ENCODE peak calls at places on chromosomes 4 and X, in nine cellular contexts. E is cardiac muscle cell; Z is choroid plexus epithelial cell; Y is GM23338; P is CD8-positive, alpha-beta memory T cell; A is mesendoderm; K is A673; F is trophoblast cell; G is tibial nerve. M is an unnamed sample.

GRCh38 chr4:184250795-184251679 is 33.4 kb upstream of the ENPP6 start:
- DNase-seq in E (peak), Z (peak), Y (peak), P (peak), A (peak), K (peak), F (peak), G (no peak), M (no peak)

GRCh38 chr4:65738134-65738533 is 67.8 kb upstream of the EPHA5 start:
- DNase-seq in E (no peak), Z (no peak), Y (no peak), P (no peak), A (no peak), K (no peak), F (no peak), G (no peak), M (no peak)

GRCh38 chr4:10096201-10096975 is 20.2 kb downstream of the WDR1 start:
- DNase-seq in E (no peak), Z (peak), Y (no peak), P (peak), A (no peak), K (no peak), F (peak), G (peak), M (peak)

GRCh38 chrX:41384041-41384705 is 50.2 kb downstream of the DDX3X start:
- DNase-seq in E (no peak), Z (peak), Y (peak), P (no peak), A (peak), K (peak), F (peak), G (peak), M (peak)

GRCh38 chr4:170979736-170980135 is 833.5 kb upstream of the GALNTL6 start:
- DNase-seq in E (no peak), Z (peak), Y (no peak), P (no peak), A (peak), K (no peak), F (no peak), G (no peak), M (no peak)

GRCh38 chrX:373641-374471 is 12.9 kb downstream of the PPP2R3B start:
- DNase-seq in E (peak), Z (peak), Y (peak), P (peak), A (peak), K (peak), F (peak), G (no peak), M (no peak)

GRCh38 chrX:53440631-53441517 is 6.7 kb upstream of the HSD17B10 start:
- DNase-seq in E (no peak), Z (peak), Y (peak), P (no peak), A (no peak), K (peak), F (peak), G (peak), M (peak)

GRCh38 chrX:2595258-2595657 is 94.5 kb upstream of the DHRSX start:
- DNase-seq in E (no peak), Z (no peak), Y (no peak), P (no peak), A (no peak), K (no peak), F (no peak), G (no peak), M (no peak)

GRCh38 chr4:156378053-156378665 is 424.5 kb upstream of the CTSO start:
- DNase-seq in E (peak), Z (peak), Y (peak), P (no peak), A (peak), K (peak), F (peak), G (no peak), M (no peak)

GRCh38 chrX:46710425-46710824 is 48.5 kb downstream of the SLC9A7 start:
- DNase-seq in E (no peak), Z (peak), Y (peak), P (no peak), A (no peak), K (no peak), F (peak), G (no peak), M (no peak)

GRCh38 chr4:33160126-33160525 is 2440.0 kb downstream of the PCDH7 start:
- DNase-seq in E (peak), Z (peak), Y (peak), P (no peak), A (peak), K (peak), F (peak), G (no peak), M (no peak)

GRCh38 chr4:37453361-37454262 is 209.1 kb downstream of the NWD2 start:
- DNase-seq in E (peak), Z (peak), Y (peak), P (peak), A (peak), K (peak), F (peak), G (peak), M (no peak)

GRCh38 chrX:70009970-70010369 is 39.8 kb downstream of the AWAT2 start:
- DNase-seq in E (no peak), Z (no peak), Y (no peak), P (no peak), A (no peak), K (no peak), F (no peak), G (no peak), M (no peak)

GRCh38 chr4:107366016-107366415 is 329.9 kb upstream of the DKK2 start:
- DNase-seq in E (no peak), Z (no peak), Y (no peak), P (no peak), A (no peak), K (no peak), F (no peak), G (no peak), M (no peak)

GRCh38 chr4:113784497-113785254 is 23.1 kb upstream of the CAMK2D start:
- DNase-seq in E (no peak), Z (peak), Y (no peak), P (no peak), A (no peak), K (peak), F (peak), G (no peak), M (no peak)

GRCh38 chrX:23784487-23785301 is 1.7 kb downstream of the SAT1 start:
- DNase-seq in E (no peak), Z (peak), Y (no peak), P (no peak), A (no peak), K (no peak), F (peak), G (no peak), M (no peak)

GRCh38 chrX:117972681-117973080 is 143.9 kb downstream of the KLHL13 start:
- DNase-seq in E (peak), Z (no peak), Y (peak), P (no peak), A (peak), K (peak), F (peak), G (no peak), M (no peak)

GRCh38 chr4:79576480-79576803 is 168.4 kb upstream of the GK2 start:
- DNase-seq in E (peak), Z (peak), Y (peak), P (no peak), A (peak), K (peak), F (peak), G (no peak), M (no peak)

GRCh38 chrX:129938081-129938480 is 32.1 kb downstream of the UTP14A start:
- DNase-seq in E (no peak), Z (no peak), Y (peak), P (no peak), A (no peak), K (no peak), F (no peak), G (no peak), M (no peak)

GRCh38 chrX:18377802-18378201 is 23.3 kb upstream of the SCML2 start:
- DNase-seq in E (peak), Z (peak), Y (peak), P (peak), A (peak), K (peak), F (peak), G (no peak), M (no peak)

GRCh38 chr4:6963139-6963611 is 53.5 kb downstream of the TBC1D14 start:
- DNase-seq in E (no peak), Z (no peak), Y (no peak), P (no peak), A (no peak), K (no peak), F (no peak), G (no peak), M (peak)

GRCh38 chr4:39840027-39840426 is 137.7 kb downstream of the PDS5A start:
- DNase-seq in E (no peak), Z (no peak), Y (no peak), P (no peak), A (no peak), K (no peak), F (no peak), G (no peak), M (no peak)

GRCh38 chr4:155331478-155331877 is 45.3 kb downstream of the MAP9 start:
- DNase-seq in E (no peak), Z (no peak), Y (no peak), P (no peak), A (no peak), K (no peak), F (no peak), G (no peak), M (no peak)
- H3K4me3 ChIP-seq in E (no peak), Z (no peak), Y (no peak), P (no peak), A (no peak), K (no peak), F (no peak), G (no peak), M (no peak)

DNA sequence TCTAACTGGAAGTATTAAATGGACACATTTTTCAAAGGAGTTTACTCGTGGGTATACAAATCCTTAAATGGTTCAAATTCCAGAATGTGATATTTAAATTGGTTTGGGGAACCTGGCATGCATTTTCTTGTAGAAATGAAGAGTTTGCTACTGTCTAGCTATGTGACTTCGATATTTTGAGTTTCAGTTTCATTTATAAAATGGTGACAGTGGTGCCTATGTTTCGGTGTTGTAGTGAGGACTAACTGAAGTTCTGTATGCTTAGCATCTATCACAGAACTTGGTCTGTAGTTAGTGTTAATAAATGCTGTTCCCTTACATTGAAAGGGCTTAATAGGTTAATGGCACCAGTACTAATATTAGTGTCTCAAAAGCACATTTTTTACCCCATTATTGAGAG is 29.4 kb downstream of the TRPC5 start:
- DNase-seq in E (no peak), Z (no peak), Y (no peak), P (no peak), A (no peak), K (no peak), F (no peak), G (no peak), M (no peak)
- H3K4me3 ChIP-seq in E (no peak), Z (no peak), Y (no peak), P (no peak), A (no peak), K (no peak), F (no peak), G (no peak), M (no peak)

DNA sequence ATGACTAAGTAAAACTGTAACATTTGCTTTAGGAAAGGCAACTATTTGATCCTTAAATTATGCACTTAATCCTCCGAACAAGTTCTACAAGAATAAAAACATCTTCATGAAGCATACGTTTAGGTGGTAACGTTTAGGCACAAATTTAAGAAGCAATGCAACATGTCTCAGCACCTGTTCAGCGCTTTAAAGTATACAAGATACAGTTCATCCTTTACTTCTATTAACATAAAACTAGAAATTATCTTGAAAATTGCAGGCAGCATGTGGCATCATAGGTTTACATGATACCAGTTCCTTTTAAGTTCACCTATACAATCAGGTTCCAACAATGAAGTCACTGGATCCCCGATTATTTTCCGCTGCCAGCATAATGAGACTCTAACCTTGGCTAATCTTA is 1.5 kb downstream of the PLA2G12A start:
- DNase-seq in E (no peak), Z (no peak), Y (no peak), P (no peak), A (no peak), K (no peak), F (no peak), G (no peak), M (no peak)
- H3K4me3 ChIP-seq in E (peak), Z (peak), Y (peak), P (peak), A (no peak), K (peak), F (no peak), G (peak), M (peak)

DNA sequence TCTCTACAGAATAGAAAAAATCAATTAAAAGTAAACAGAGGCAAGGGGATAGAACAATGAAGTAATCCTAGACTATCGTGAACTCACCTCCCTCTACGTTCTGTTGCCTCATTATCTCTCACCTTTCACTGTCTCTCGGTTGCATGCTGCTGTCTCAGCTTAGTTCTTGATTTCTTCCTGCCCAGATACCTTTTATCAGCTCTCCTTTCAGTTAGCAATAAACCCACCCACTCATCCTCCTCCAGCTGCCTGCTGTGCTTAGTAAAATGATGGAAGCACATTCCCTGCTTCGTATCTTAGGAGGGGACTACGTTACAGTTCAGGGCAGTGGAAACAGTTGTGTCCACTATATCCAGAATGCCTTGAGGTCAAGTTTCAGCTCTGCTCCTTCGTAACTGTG is 1709.5 kb upstream of the AGA start:
- DNase-seq in E (no peak), Z (no peak), Y (no peak), P (no peak), A (peak), K (no peak), F (no peak), G (no peak), M (no peak)
- H3K4me3 ChIP-seq in E (no peak), Z (no peak), Y (no peak), P (no peak), A (no peak), K (no peak), F (no peak), G (no peak), M (no peak)

DNA sequence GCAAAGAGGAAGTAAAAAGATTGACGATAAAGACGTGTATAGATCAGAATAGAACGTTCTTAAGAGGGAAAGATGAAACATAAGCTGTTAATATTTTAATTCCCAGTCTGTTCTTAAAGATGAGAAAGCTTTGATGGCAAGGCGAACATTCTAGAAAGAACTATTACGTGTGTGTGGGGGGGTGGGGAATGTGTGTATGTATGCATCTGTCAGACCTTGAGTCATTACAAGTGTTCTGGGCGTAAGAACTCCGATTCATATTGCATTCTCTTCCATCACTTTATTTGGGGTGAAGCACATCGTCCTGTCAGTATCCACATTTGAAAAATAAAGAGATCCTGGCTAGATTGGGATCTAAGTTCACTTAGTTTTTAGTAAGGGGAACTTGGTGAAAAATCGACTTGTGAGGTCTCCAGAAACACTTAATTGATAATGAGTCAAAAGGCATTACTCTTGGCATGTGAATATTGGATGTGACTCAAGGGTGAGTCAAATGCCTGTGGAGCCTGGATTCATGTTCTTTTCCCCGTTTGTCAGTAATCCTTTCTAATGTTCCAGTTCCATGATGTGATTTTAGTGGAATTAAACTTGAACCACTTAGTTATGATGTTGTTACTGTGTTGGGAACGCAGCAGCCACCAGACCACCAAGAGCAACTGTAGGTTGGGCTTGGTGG is 3.1 kb downstream of the SMS start:
- DNase-seq in E (no peak), Z (peak), Y (no peak), P (no peak), A (no peak), K (peak), F (no peak), G (no peak), M (no peak)
- H3K4me3 ChIP-seq in E (no peak), Z (no peak), Y (peak), P (no peak), A (no peak), K (no peak), F (no peak), G (no peak), M (no peak)

GRCh38 chrX:121014826-121015225 is 29.3 kb upstream of the CT47A1 start:
- DNase-seq in E (no peak), Z (no peak), Y (no peak), P (no peak), A (no peak), K (peak), F (no peak), G (no peak), M (no peak)
- H3K4me3 ChIP-seq in E (no peak), Z (no peak), Y (no peak), P (no peak), A (no peak), K (no peak), F (no peak), G (no peak), M (no peak)

GRCh38 chr4:152246659-152247058 is 289.2 kb downstream of the FBXW7 start:
- DNase-seq in E (no peak), Z (no peak), Y (no peak), P (peak), A (no peak), K (no peak), F (no peak), G (no peak), M (no peak)

GRCh38 chr4:152245706-152246105 is 290.2 kb downstream of the FBXW7 start:
- DNase-seq in E (no peak), Z (no peak), Y (no peak), P (no peak), A (no peak), K (peak), F (no peak), G (no peak), M (no peak)

GRCh38 chr4:152247271-152247975 is 288.5 kb downstream of the FBXW7 start:
- DNase-seq in E (no peak), Z (no peak), Y (no peak), P (no peak), A (peak), K (no peak), F (peak), G (no peak), M (no peak)

GRCh38 chr4:152244659-152245058 is 291.2 kb downstream of the FBXW7 start:
- DNase-seq in E (no peak), Z (no peak), Y (no peak), P (no peak), A (no peak), K (no peak), F (no peak), G (no peak), M (no peak)

GRCh38 chr4:152248347-152248746 is 287.5 kb downstream of the FBXW7 start:
- DNase-seq in E (no peak), Z (no peak), Y (no peak), P (no peak), A (no peak), K (no peak), F (no peak), G (no peak), M (no peak)
- H3K4me3 ChIP-seq in E (no peak), Z (no peak), Y (no peak), P (no peak), A (no peak), K (no peak), F (no peak), G (no peak), M (no peak)